ENCODE peak calls at places on chromosomes 11 and 22, in four cellular contexts. One of them, this sample, is unnamed.

GRCh38 chr11:123977731-123978347 is at the start of gene OR10S1:
- DNase-seq in endothelial cell of umbilical vein: no peak
- DNase-seq in HEK293T: no peak
- DNase-seq in hepatocyte: no peak
- DNase-seq in this sample: no peak

GRCh38 chr11:10920205-10920604 is 62.4 kb upstream of the ZBED5 start:
- DNase-seq in endothelial cell of umbilical vein: no peak
- DNase-seq in HEK293T: no peak
- DNase-seq in hepatocyte: no peak
- DNase-seq in this sample: no peak

GRCh38 chr11:59358020-59358419 is 675 bp upstream of the OR5AN1 start:
- DNase-seq in endothelial cell of umbilical vein: no peak
- DNase-seq in HEK293T: no peak
- DNase-seq in hepatocyte: no peak
- DNase-seq in this sample: no peak

GRCh38 chr11:128289048-128289447 is 298.3 kb downstream of the ETS1 start:
- DNase-seq in endothelial cell of umbilical vein: no peak
- DNase-seq in HEK293T: no peak
- DNase-seq in hepatocyte: no peak
- DNase-seq in this sample: peak; percentile 90

GRCh38 chr11:75275581-75275980 is 35.0 kb downstream of the TPBGL start:
- DNase-seq in endothelial cell of umbilical vein: peak; percentile 93
- DNase-seq in HEK293T: no peak
- DNase-seq in hepatocyte: no peak
- DNase-seq in this sample: no peak

GRCh38 chr22:29580200-29580810 is 608 bp downstream of the NIPSNAP1 start:
- DNase-seq in endothelial cell of umbilical vein: no peak
- DNase-seq in HEK293T: no peak
- DNase-seq in hepatocyte: peak; percentile 71
- DNase-seq in this sample: no peak

GRCh38 chr11:128302425-128303186 is 284.8 kb downstream of the ETS1 start:
- DNase-seq in endothelial cell of umbilical vein: no peak
- DNase-seq in HEK293T: no peak
- DNase-seq in hepatocyte: no peak
- DNase-seq in this sample: no peak

GRCh38 chr11:125036933-125037332 is 26.2 kb upstream of the SLC37A2 start:
- DNase-seq in endothelial cell of umbilical vein: peak; percentile 70
- DNase-seq in HEK293T: no peak
- DNase-seq in hepatocyte: no peak
- DNase-seq in this sample: no peak

GRCh38 chr22:26597480-26597879 is 7.5 kb upstream of the TPST2 start:
- DNase-seq in endothelial cell of umbilical vein: no peak
- DNase-seq in HEK293T: no peak
- DNase-seq in hepatocyte: no peak
- DNase-seq in this sample: no peak

GRCh38 chr11:829116-829945 is 1.6 kb downstream of the CRACR2B start:
- DNase-seq in endothelial cell of umbilical vein: peak; percentile 92
- DNase-seq in HEK293T: no peak
- DNase-seq in hepatocyte: no peak
- DNase-seq in this sample: no peak

GRCh38 chr11:61361686-61362541 is at the start of the genes CYB561A3 and TMEM138:
- DNase-seq in endothelial cell of umbilical vein: peak; percentile 94
- DNase-seq in HEK293T: peak; percentile 91
- DNase-seq in hepatocyte: peak; percentile 96
- DNase-seq in this sample: peak; percentile 88

GRCh38 chr11:43245471-43245870 is 66.3 kb upstream of the API5 start:
- DNase-seq in endothelial cell of umbilical vein: no peak
- DNase-seq in HEK293T: no peak
- DNase-seq in hepatocyte: peak; percentile 38
- DNase-seq in this sample: peak; percentile 2

GRCh38 chr11:114309517-114309916 is 13.3 kb downstream of the NNMT start:
- DNase-seq in endothelial cell of umbilical vein: no peak
- DNase-seq in HEK293T: no peak
- DNase-seq in hepatocyte: no peak
- DNase-seq in this sample: no peak

GRCh38 chr11:134949121-134949591 is 537.1 kb upstream of the B3GAT1 start:
- DNase-seq in endothelial cell of umbilical vein: peak; percentile 91
- DNase-seq in HEK293T: no peak
- DNase-seq in hepatocyte: no peak
- DNase-seq in this sample: no peak

GRCh38 chr11:134518616-134519389 is 106.8 kb upstream of the B3GAT1 start:
- DNase-seq in endothelial cell of umbilical vein: no peak
- DNase-seq in HEK293T: no peak
- DNase-seq in hepatocyte: no peak
- DNase-seq in this sample: no peak

GRCh38 chr11:36022891-36023290 is 79.0 kb downstream of the LDLRAD3 start:
- DNase-seq in endothelial cell of umbilical vein: no peak
- DNase-seq in HEK293T: no peak
- DNase-seq in hepatocyte: no peak
- DNase-seq in this sample: no peak

This sample was measured in SK-MEL-5.